ENCODE peak calls at places on chromosome 3, in nine cellular contexts. K is activated CD8-positive, alpha-beta memory T cell treated with anti-CD3 and anti-CD28 coated beads for 24 hours; Q is GM04504; V is body of pancreas; O is NCI-H2171; Y is MCF 10A; W is NCI-H460; M is H54; B is foreskin fibroblast. T is an unnamed sample.

GRCh38 chr3:79767194-79767952 is 425 bp downstream of the ROBO1 start:
- DNase-seq in M (no peak), O (no peak), Y (no peak), K (no peak), W (no peak), V (no peak), B (no peak), Q (no peak), T (no peak)

GRCh38 chr3:63877737-63878393 is 14.2 kb downstream of the ATXN7 start:
- DNase-seq in W (no peak), Q (no peak), Y (no peak), M (no peak), O (no peak), B (peak), V (no peak), K (no peak), T (no peak)

GRCh38 chr3:23805881-23806321 is at the start of gene UBE2E1:
- DNase-seq in V (peak), B (peak), Y (peak), O (no peak), W (peak), K (peak), M (peak), Q (peak), T (peak)

GRCh38 chr3:129502641-129503386 is 25.6 kb upstream of the RHO start:
- DNase-seq in M (no peak), Y (no peak), K (no peak), O (peak), Q (no peak), B (no peak), W (no peak), V (no peak), T (no peak)

GRCh38 chr3:122620399-122620798 is 42.9 kb downstream of the PARP15 start:
- DNase-seq in O (no peak), K (no peak), V (no peak), W (no peak), M (no peak), Q (no peak), B (no peak), Y (no peak), T (no peak)

GRCh38 chr3:61311044-61311443 is 59.8 kb upstream of the FHIT start:
- DNase-seq in M (no peak), W (no peak), Y (no peak), K (no peak), V (no peak), B (no peak), O (no peak), Q (no peak), T (no peak)

GRCh38 chr3:55955891-55956477 is 468.9 kb upstream of the WNT5A start:
- DNase-seq in K (no peak), W (no peak), M (no peak), O (no peak), B (peak), V (no peak), Q (no peak), Y (no peak), T (no peak)

GRCh38 chr3:58564456-58565160 is 12.6 kb downstream of the FAM107A start:
- DNase-seq in Y (peak), V (no peak), O (no peak), W (no peak), K (no peak), B (peak), Q (peak), M (peak), T (peak)

GRCh38 chr3:149706905-149707304 is 45.4 kb downstream of the COMMD2 start:
- DNase-seq in B (peak), Q (no peak), W (no peak), Y (no peak), M (no peak), O (no peak), K (no peak), V (no peak), T (no peak)

GRCh38 chr3:145698252-145698651 is 462.7 kb downstream of the PLOD2 start:
- DNase-seq in M (no peak), O (no peak), Y (peak), W (no peak), V (no peak), B (peak), Q (peak), K (no peak), T (no peak)

GRCh38 chr3:18234717-18235335 is 190.3 kb downstream of the SATB1 start:
- DNase-seq in Q (no peak), M (no peak), V (no peak), B (no peak), Y (no peak), W (no peak), K (no peak), O (no peak), T (no peak)

GRCh38 chr3:42743204-42743995 is 29.7 kb downstream of the CCDC13 start:
- DNase-seq in Y (no peak), M (no peak), Q (no peak), W (no peak), B (no peak), K (peak), O (no peak), V (no peak), T (peak)

GRCh38 chr3:168459229-168459784 is 363.6 kb upstream of the GOLIM4 start:
- DNase-seq in O (no peak), V (no peak), B (peak), M (no peak), Q (no peak), K (no peak), W (no peak), Y (no peak), T (no peak)

GRCh38 chr3:183493296-183494045 is 62.0 kb downstream of the KLHL6 start:
- DNase-seq in M (no peak), V (no peak), B (no peak), Y (no peak), O (no peak), W (no peak), Q (no peak), K (peak), T (no peak)

GRCh38 chr3:183975981-183976662 is 41.6 kb downstream of the ABCC5 start:
- DNase-seq in M (no peak), V (no peak), Q (no peak), K (no peak), O (no peak), W (no peak), Y (no peak), B (peak), T (no peak)

GRCh38 chr3:195001961-195002861 is 268.7 kb downstream of the XXYLT1 start:
- DNase-seq in K (peak), Q (no peak), B (peak), V (peak), O (peak), W (peak), M (peak), Y (peak), T (no peak)

GRCh38 chr3:97862582-97862981 is 40.8 kb downstream of the CRYBG3 start:
- DNase-seq in K (no peak), Y (no peak), W (no peak), Q (no peak), M (no peak), B (no peak), O (no peak), V (no peak), T (no peak)

GRCh38 chr3:134344560-134344959 is 29.7 kb downstream of the AMOTL2 start:
- DNase-seq in B (no peak), V (peak), W (no peak), Q (no peak), O (no peak), M (no peak), Y (no peak), K (no peak), T (peak)

GRCh38 chr3:23647706-23648258 is 158.0 kb upstream of the UBE2E1 start:
- DNase-seq in V (no peak), B (no peak), W (no peak), Q (no peak), O (no peak), Y (no peak), K (no peak), M (no peak), T (no peak)

GRCh38 chr3:125061170-125061569 is 5.4 kb upstream of the HEG1 start:
- DNase-seq in O (no peak), B (peak), Y (no peak), K (no peak), Q (peak), W (no peak), V (no peak), M (no peak), T (no peak)

GRCh38 chr3:13877911-13878710 is 1.8 kb downstream of the WNT7A start:
- DNase-seq in V (no peak), Y (no peak), Q (no peak), B (no peak), O (no peak), M (no peak), W (no peak), K (no peak), T (no peak)

GRCh38 chr3:6697722-6698121 is 163.2 kb upstream of the GRM7 start:
- DNase-seq in Q (no peak), O (no peak), B (no peak), V (no peak), M (no peak), Y (no peak), W (no peak), K (no peak), T (no peak)

GRCh38 chr3:186427627-186428026 is 65.6 kb upstream of the DGKG start:
- DNase-seq in M (no peak), W (no peak), O (no peak), V (no peak), Q (no peak), B (no peak), Y (no peak), K (no peak), T (no peak)

GRCh38 chr3:69102384-69102783 is 17.6 kb downstream of the ARL6IP5 start:
- DNase-seq in Y (no peak), W (no peak), O (no peak), B (no peak), K (no peak), M (no peak), V (no peak), Q (no peak), T (no peak)

GRCh38 chr3:186320862-186321568 is 41.0 kb downstream of the DGKG start:
- DNase-seq in Y (peak), O (no peak), Q (peak), V (no peak), B (peak), M (peak), K (no peak), W (no peak), T (no peak)

GRCh38 chr3:42655331-42655888 is 1.9 kb downstream of the ZBTB47 start:
- DNase-seq in M (no peak), V (peak), K (no peak), Q (no peak), W (no peak), B (no peak), O (no peak), Y (no peak), T (peak)